ENCODE peak calls at places on chromosomes 2 and 18, in eight cellular contexts. Y is GM12864, A is H9, L is GM12865, Z is RWPE1, T is mesothelial cell of epicardium, E is SK-N-SH, Q is kidney epithelial cell. X is an unnamed sample.

GRCh38 chr2:167406558-167406957 is 518.3 kb downstream of the XIRP2 start:
- DNase-seq in Y (no peak), Q (no peak), Z (no peak), E (no peak), L (no peak), A (peak), T (no peak), X (no peak)

GRCh38 chr2:95264626-95265025 is 9.6 kb upstream of the PROM2 start:
- DNase-seq in Z (no peak), T (no peak), L (no peak), A (no peak), E (no peak), Y (no peak), Q (no peak), X (no peak)

GRCh38 chr2:241771286-241772062 is 5.1 kb upstream of the GAL3ST2 start:
- DNase-seq in L (peak), A (peak), T (no peak), Z (no peak), Q (no peak), E (peak), Y (no peak), X (no peak)

GRCh38 chr2:160207804-160208661 is 8.0 kb upstream of the ITGB6 start:
- DNase-seq in Q (peak), T (no peak), L (peak), Y (no peak), Z (peak), A (no peak), E (peak), X (no peak)

GRCh38 chr2:119407430-119408220 is 24.0 kb upstream of the TMEM37 start:
- DNase-seq in T (peak), A (peak), L (peak), Q (no peak), E (peak), Y (peak), Z (peak), X (peak)

GRCh38 chr2:223260681-223261080 is 208.7 kb downstream of the KCNE4 start:
- DNase-seq in Y (no peak), Z (peak), T (no peak), L (no peak), A (no peak), Q (peak), E (no peak), X (no peak)

GRCh38 chr2:62147610-62148301 is 48.2 kb upstream of the B3GNT2 start:
- DNase-seq in L (no peak), T (no peak), Z (peak), E (no peak), Y (no peak), A (no peak), Q (no peak), X (no peak)

GRCh38 chr2:217935901-217936684 is 66.7 kb downstream of the TNS1 start:
- DNase-seq in Q (no peak), E (no peak), A (no peak), Z (no peak), Y (no peak), L (no peak), T (no peak), X (no peak)

GRCh38 chr18:45619062-45619825 is 4.0 kb downstream of the SLC14A2 start:
- DNase-seq in Y (no peak), T (no peak), L (no peak), Z (no peak), Q (no peak), A (no peak), E (no peak), X (no peak)

GRCh38 chr2:227890495-227891079 is 19.2 kb downstream of the DAW1 start:
- DNase-seq in E (peak), Q (peak), Y (peak), L (peak), Z (peak), A (no peak), T (no peak), X (peak)

GRCh38 chr2:121092095-121092494 is 192.9 kb downstream of the TFCP2L1 start:
- DNase-seq in A (no peak), Q (no peak), Y (no peak), Z (no peak), T (no peak), E (no peak), L (no peak), X (no peak)

GRCh38 chr2:28269019-28269784 is 123.5 kb upstream of the FOSL2 start:
- DNase-seq in Z (peak), Y (no peak), L (no peak), Q (peak), E (peak), T (no peak), A (no peak), X (no peak)

GRCh38 chr2:234564719-234565118 is 67.8 kb upstream of the ARL4C start:
- DNase-seq in T (no peak), Y (no peak), A (no peak), Q (no peak), L (no peak), Z (no peak), E (peak), X (no peak)

GRCh38 chr18:78625895-78626294 is 353.7 kb upstream of the SALL3 start:
- DNase-seq in Q (no peak), E (no peak), Y (no peak), A (no peak), Z (no peak), L (no peak), T (peak), X (no peak)

GRCh38 chr2:240896394-240896793 is 438 bp upstream of the MAB21L4 start:
- DNase-seq in T (no peak), Z (no peak), Q (no peak), E (no peak), L (no peak), A (no peak), Y (no peak), X (no peak)

GRCh38 chr2:149036507-149037293 is 1.8 kb upstream of the LYPD6B start:
- DNase-seq in A (no peak), L (no peak), Q (no peak), Y (no peak), T (no peak), E (no peak), Z (no peak), X (no peak)

GRCh38 chr2:103459302-103459701 is 697.5 kb downstream of the TMEM182 start:
- DNase-seq in Y (no peak), E (no peak), T (no peak), A (no peak), Q (no peak), Z (no peak), L (no peak), X (no peak)

GRCh38 chr2:228348653-228349052 is 167.2 kb upstream of the SPHKAP start:
- DNase-seq in Q (no peak), Z (no peak), E (no peak), Y (no peak), T (no peak), L (no peak), A (no peak), X (no peak)

GRCh38 chr18:79576686-79577351 is 102.8 kb upstream of the CTDP1 start:
- DNase-seq in A (peak), L (no peak), Q (no peak), Z (no peak), T (peak), E (no peak), Y (no peak), X (no peak)

GRCh38 chr2:28423856-28424605 is 31.4 kb downstream of the FOSL2 start:
- DNase-seq in T (no peak), Y (no peak), A (no peak), Z (no peak), L (no peak), Q (no peak), E (peak), X (no peak)

GRCh38 chr2:108385411-108386071 is 7.8 kb downstream of the SULT1C4 start:
- DNase-seq in L (peak), Q (peak), A (no peak), Y (no peak), T (no peak), Z (no peak), E (no peak), X (no peak)

GRCh38 chr2:212484563-212485080 is 54.0 kb downstream of the ERBB4 start:
- DNase-seq in A (peak), T (no peak), E (no peak), Q (no peak), L (no peak), Y (no peak), Z (no peak), X (no peak)
- TF ChIP-seq CTCF in A (peak), T (no peak), E (peak), Q (peak), L (no peak), Y (no peak), Z (no peak), X (no peak)

GRCh38 chr2:112714331-112714730 is 6.5 kb upstream of the NT5DC4 start:
- DNase-seq in L (no peak), Y (no peak), E (no peak), A (no peak), Z (no peak), Q (no peak), T (no peak), X (no peak)

GRCh38 chr2:112713926-112714325 is 6.9 kb upstream of the NT5DC4 start:
- DNase-seq in T (no peak), A (no peak), E (no peak), L (no peak), Y (no peak), Q (no peak), Z (no peak), X (no peak)

GRCh38 chr2:112712465-112712864 is 8.4 kb upstream of the NT5DC4 start:
- DNase-seq in Y (no peak), L (no peak), T (no peak), Q (no peak), A (no peak), Z (no peak), E (no peak), X (no peak)

GRCh38 chr2:112713585-112713925 is 7.3 kb upstream of the NT5DC4 start:
- DNase-seq in L (no peak), T (no peak), Q (no peak), A (no peak), E (no peak), Y (no peak), Z (no peak), X (no peak)

DNA sequence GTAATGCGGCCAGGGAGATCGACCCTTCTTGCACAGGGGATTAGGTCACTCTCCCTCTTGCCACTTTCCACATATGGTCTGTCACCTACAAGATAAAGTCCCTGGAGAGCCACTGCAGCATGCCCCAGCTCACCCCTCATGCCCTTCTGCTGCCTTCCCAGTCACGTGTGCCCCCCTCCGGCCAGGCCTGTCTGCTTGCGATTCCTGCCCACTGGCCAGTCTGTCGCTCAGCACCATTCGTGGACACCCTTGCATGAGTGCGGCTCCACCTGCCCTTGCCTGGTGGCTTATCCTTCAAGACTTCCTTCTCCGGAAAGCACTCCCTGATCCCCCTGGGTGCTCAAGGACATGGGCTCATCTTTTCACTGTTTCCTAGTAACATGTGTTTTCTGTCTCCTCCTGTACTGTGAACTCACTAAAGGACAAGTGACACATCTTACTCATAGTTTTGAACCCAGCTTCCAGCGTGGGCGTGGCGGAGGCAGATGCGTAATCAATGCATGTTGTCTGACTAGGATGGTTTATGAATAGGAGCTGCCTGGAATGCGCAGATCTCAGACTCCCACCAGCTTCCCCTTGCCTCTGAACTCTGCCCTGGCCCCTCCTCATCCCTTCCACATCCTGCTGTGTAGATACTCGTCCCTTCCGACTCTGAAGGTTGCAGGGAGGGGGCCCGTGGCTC is 7.8 kb upstream of the NT5DC4 start:
- DNase-seq in A (no peak), Z (no peak), Q (no peak), T (no peak), L (no peak), Y (no peak), E (no peak), X (no peak)
- TF ChIP-seq CTCF in A (no peak), Z (no peak), Q (no peak), T (no peak), L (no peak), Y (no peak), E (no peak), X (no peak)

GRCh38 chr18:56316727-56317126 is 321.7 kb downstream of the TXNL1 start:
- DNase-seq in Z (no peak), Y (no peak), L (peak), A (no peak), E (no peak), T (no peak), Q (no peak), X (no peak)

GRCh38 chr18:56312554-56312953 is 325.8 kb downstream of the TXNL1 start:
- DNase-seq in Q (no peak), T (no peak), E (no peak), Y (no peak), Z (no peak), L (peak), A (no peak), X (no peak)

GRCh38 chr18:56309104-56309503 is 329.3 kb downstream of the TXNL1 start:
- DNase-seq in Y (no peak), A (no peak), Q (no peak), E (no peak), L (no peak), Z (no peak), T (no peak), X (no peak)

GRCh38 chr18:56315363-56315762 is 323.0 kb downstream of the TXNL1 start:
- DNase-seq in Q (no peak), T (no peak), Z (peak), L (no peak), A (no peak), E (no peak), Y (no peak), X (no peak)

DNA sequence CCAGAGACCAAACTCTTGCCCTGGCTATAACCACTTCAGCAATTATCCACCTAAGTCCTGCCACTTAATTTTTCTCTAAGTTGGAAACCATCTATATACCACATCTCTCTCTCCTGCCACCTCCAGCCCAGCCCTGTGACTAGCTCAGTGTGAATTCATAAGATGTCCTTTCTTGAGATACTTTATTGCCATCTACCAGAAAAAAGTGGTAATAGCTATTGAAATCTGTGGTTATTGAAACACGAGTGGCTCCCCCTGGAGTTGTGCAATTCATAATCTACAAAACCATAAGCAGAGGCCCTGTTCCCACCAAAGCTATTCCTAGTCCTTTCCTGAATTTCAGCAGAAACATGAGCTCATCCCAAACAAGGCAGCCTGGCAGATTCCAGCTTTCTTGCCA is 324.0 kb downstream of the TXNL1 start:
- DNase-seq in A (no peak), Z (no peak), Q (no peak), E (no peak), Y (no peak), L (no peak), T (no peak), X (no peak)
- TF ChIP-seq CTCF in A (no peak), Z (no peak), Q (no peak), E (peak), Y (peak), L (no peak), T (no peak), X (no peak)

GRCh38 chr2:50674876-50675275 is 357.1 kb downstream of the NRXN1 start:
- DNase-seq in T (no peak), A (peak), L (peak), Z (no peak), Y (no peak), E (no peak), Q (no peak), X (no peak)
- TF ChIP-seq CTCF in T (no peak), A (peak), L (no peak), Z (no peak), Y (peak), E (no peak), Q (no peak), X (no peak)

GRCh38 chr2:212595036-212595654 is 56.5 kb upstream of the ERBB4 start:
- DNase-seq in Y (peak), T (no peak), E (no peak), A (no peak), L (peak), Q (no peak), Z (peak), X (no peak)
- TF ChIP-seq CTCF in Y (peak), T (no peak), E (peak), A (peak), L (peak), Q (peak), Z (peak), X (peak)

DNA sequence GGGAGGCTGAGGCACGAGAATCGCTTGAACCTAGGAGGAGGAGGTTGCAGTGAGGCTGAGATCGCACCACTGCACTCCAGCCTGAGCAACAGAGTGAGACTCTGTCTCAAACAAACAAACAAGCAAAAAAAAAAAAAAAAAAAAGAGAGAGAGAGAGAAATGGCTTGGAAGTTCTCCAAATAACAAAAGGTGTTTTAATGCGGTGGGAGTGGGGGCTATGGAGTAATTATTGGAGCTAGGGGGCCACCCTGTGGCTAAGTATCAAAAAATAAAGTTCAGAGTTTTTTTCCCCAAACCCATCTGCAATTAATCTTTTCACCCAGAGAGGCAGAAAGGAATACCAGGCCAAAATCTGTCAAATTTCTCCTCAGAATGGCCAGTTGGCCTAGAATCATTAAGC is 23.0 kb upstream of the CEP68 start:
- DNase-seq in T (no peak), Y (no peak), Q (no peak), E (peak), Z (no peak), L (peak), A (no peak), X (no peak)
- TF ChIP-seq CTCF in T (no peak), Y (peak), Q (no peak), E (peak), Z (no peak), L (peak), A (no peak), X (peak)

DNA sequence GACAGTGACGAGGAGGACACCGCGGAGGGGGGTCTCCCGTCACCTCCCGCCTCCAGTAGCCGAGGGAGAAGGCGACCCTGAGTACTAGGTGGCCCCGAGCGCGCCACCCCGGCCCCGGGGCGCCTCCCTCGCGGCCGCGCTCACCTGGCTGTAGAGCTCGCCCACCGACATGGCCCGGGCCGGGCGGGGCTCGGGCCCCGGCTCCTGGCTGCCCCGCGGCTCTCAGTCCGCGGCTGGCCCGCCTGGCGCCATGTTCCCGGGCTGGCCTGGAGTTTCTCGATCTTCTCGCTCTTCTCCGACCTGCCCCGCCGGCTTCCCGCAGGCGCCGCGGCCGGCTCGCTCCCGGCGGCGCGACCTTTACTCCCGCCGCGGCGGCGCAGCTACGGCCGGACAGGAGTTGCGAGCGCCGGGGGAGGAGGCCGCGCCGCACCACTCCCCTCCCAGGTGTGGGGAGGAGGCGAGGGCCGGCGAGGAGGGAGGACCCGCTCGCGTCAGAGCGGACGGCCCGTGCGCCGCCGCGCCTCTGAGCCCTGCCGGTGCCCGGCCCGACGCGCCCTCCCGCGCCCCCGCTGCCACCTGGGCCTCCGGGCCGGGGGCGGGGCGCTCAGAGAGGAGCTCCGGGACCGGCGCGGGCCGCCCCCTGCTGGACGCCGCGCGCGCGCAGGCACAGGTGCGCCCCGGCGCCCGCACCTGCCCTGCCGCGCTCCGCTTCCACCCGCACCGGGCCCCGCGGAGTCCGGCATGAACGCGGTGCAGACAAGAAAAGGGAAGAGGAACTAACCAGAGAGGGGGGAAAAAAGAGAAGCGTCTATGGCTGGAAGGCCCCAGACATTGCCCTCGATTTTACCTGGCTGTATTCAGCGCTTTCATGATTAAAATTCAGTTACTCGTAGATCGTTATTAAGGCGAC is at the start of gene MYO5B:
- DNase-seq in Q (no peak), Y (no peak), A (peak), T (peak), Z (peak), E (peak), L (peak), X (peak)
- TF ChIP-seq CTCF in Q (no peak), Y (peak), A (peak), T (peak), Z (peak), E (peak), L (peak), X (peak)

X was measured in GM10248.